ENCODE peak calls at places on chromosomes 16 and 17, in seven cellular contexts. V is ELR, E is mesenchymal stem cell, B is HFF-Myc, G is activated gamma-delta T cell treated with Interleukin-2 at 50 U/mL for 16 hours, W is RWPE2, H is psoas muscle. Y is an unnamed sample.

GRCh38 chr16:81537721-81538561 is 93.3 kb downstream of the CMIP start:
- DNase-seq in V (no peak), E (no peak), B (no peak), G (no peak), W (no peak), H (no peak), Y (peak; percentile 34)

GRCh38 chr16:9090101-9090959 is 1.1 kb upstream of the HAPSTR1 start:
- DNase-seq in V (no peak), E (peak; percentile 40), B (no peak), G (peak; percentile 40), W (no peak), H (peak; percentile 78), Y (peak; percentile 45)

GRCh38 chr16:10669791-10670190 is 24.9 kb downstream of the TEKT5 start:
- DNase-seq in V (no peak), E (no peak), B (no peak), G (no peak), W (no peak), H (no peak), Y (no peak)

GRCh38 chr16:53067675-53068074 is 12.9 kb downstream of the CHD9 start:
- DNase-seq in V (no peak), E (no peak), B (no peak), G (no peak), W (no peak), H (no peak), Y (no peak)

GRCh38 chr16:86406056-86406455 is 104.3 kb upstream of the FOXF1 start:
- DNase-seq in V (no peak), E (no peak), B (no peak), G (no peak), W (no peak), H (no peak), Y (no peak)

GRCh38 chr17:60147553-60148241 is 2.1 kb upstream of the CA4 start:
- DNase-seq in V (no peak), E (no peak), B (no peak), G (no peak), W (no peak), H (no peak), Y (no peak)

GRCh38 chr17:49471089-49471683 is 23.9 kb upstream of the NGFR start:
- DNase-seq in V (no peak), E (peak; percentile 35), B (no peak), G (no peak), W (no peak), H (peak; percentile 70), Y (no peak)

GRCh38 chr17:81392909-81393654 is 2.2 kb upstream of the BAHCC1 start:
- DNase-seq in V (peak; percentile 53), E (no peak), B (no peak), G (no peak), W (no peak), H (peak; percentile 77), Y (peak; percentile 58)

GRCh38 chr16:86462334-86463084 is 47.8 kb upstream of the FOXF1 start:
- DNase-seq in V (peak; percentile 32), E (peak; percentile 96), B (no peak), G (no peak), W (no peak), H (no peak), Y (no peak)

GRCh38 chr17:39668141-39668924 is at the start of gene PNMT:
- DNase-seq in V (peak; percentile 68), E (peak; percentile 62), B (no peak), G (peak; percentile 56), W (peak; percentile 36), H (peak; percentile 90), Y (peak; percentile 56)

GRCh38 chr17:7289256-7290032 is 5.0 kb downstream of the YBX2 start:
- DNase-seq in V (no peak), E (no peak), B (no peak), G (no peak), W (no peak), H (peak; percentile 79), Y (no peak)

GRCh38 chr16:8867483-8868271 is 1.1 kb downstream of the CARHSP1 start:
- DNase-seq in V (no peak), E (peak; percentile 41), B (no peak), G (peak; percentile 16), W (no peak), H (peak; percentile 69), Y (peak; percentile 57)

GRCh38 chr17:45883063-45883462 is 11.3 kb upstream of the MAPT start:
- DNase-seq in V (no peak), E (no peak), B (no peak), G (no peak), W (no peak), H (peak; percentile 74), Y (no peak)

GRCh38 chr16:81633147-81633619 is 145.9 kb upstream of the PLCG2 start:
- DNase-seq in V (no peak), E (no peak), B (no peak), G (no peak), W (no peak), H (no peak), Y (no peak)

GRCh38 chr16:31474173-31474714 is 2.3 kb downstream of the TGFB1I1 start:
- DNase-seq in V (peak; percentile 78), E (peak; percentile 76), B (no peak), G (no peak), W (no peak), H (peak; percentile 63), Y (no peak)

GRCh38 chr16:12802661-12803060 is 1.0 kb downstream of the CPPED1 start:
- DNase-seq in V (no peak), E (no peak), B (no peak), G (no peak), W (no peak), H (no peak), Y (peak; percentile 14)

GRCh38 chr17:81500026-81500425 is 12.6 kb downstream of the ACTG1 start:
- DNase-seq in V (no peak), E (no peak), B (no peak), G (no peak), W (no peak), H (no peak), Y (no peak)

GRCh38 chr16:74020086-74020670 is 276.4 kb upstream of the PSMD7 start:
- DNase-seq in V (no peak), E (no peak), B (no peak), G (no peak), W (no peak), H (no peak), Y (no peak)

GRCh38 chr17:31900877-31901276 is 631 bp downstream of the UTP6 start:
- DNase-seq in V (peak; percentile 43), E (peak; percentile 49), B (no peak), G (no peak), W (no peak), H (no peak), Y (peak; percentile 34)

GRCh38 chr16:22659933-22660332 is 149.2 kb downstream of the NPIPB5 start:
- DNase-seq in V (no peak), E (no peak), B (peak; percentile 44), G (no peak), W (no peak), H (no peak), Y (no peak)

GRCh38 chr16:12896562-12896961 is 4.8 kb upstream of the SHISA9 start:
- DNase-seq in V (peak; percentile 39), E (peak; percentile 4), B (peak; percentile 6), G (no peak), W (no peak), H (no peak), Y (peak; percentile 69)

GRCh38 chr16:89110641-89111040 is 17.0 kb downstream of the ACSF3 start:
- DNase-seq in V (no peak), E (no peak), B (no peak), G (no peak), W (peak; percentile 31), H (no peak), Y (no peak)

GRCh38 chr17:70394430-70394829 is 225.1 kb downstream of the KCNJ2 start:
- DNase-seq in V (no peak), E (no peak), B (no peak), G (no peak), W (no peak), H (no peak), Y (no peak)

GRCh38 chr16:47978491-47979490 is 177.0 kb downstream of the ABCC12 start:
- DNase-seq in V (no peak), E (no peak), B (no peak), G (no peak), W (no peak), H (no peak), Y (no peak)

GRCh38 chr16:8403978-8404738 is 186.2 kb downstream of the TMEM114 start:
- DNase-seq in V (no peak), E (no peak), B (no peak), G (no peak), W (no peak), H (no peak), Y (no peak)

GRCh38 chr17:57970706-57971105 is 15.5 kb upstream of the CUEDC1 start:
- DNase-seq in V (peak; percentile 49), E (no peak), B (peak; percentile 75), G (no peak), W (no peak), H (no peak), Y (no peak)

GRCh38 chr17:34869636-34870035 is 91.6 kb downstream of the CCT6B start:
- DNase-seq in V (no peak), E (no peak), B (no peak), G (no peak), W (no peak), H (no peak), Y (no peak)

GRCh38 chr17:52740006-52740405 is 581.5 kb upstream of the CA10 start:
- DNase-seq in V (no peak), E (no peak), B (no peak), G (no peak), W (no peak), H (no peak), Y (no peak)

GRCh38 chr17:76079577-76080206 is 710 bp downstream of the ZACN start:
- DNase-seq in V (peak; percentile 58), E (no peak), B (no peak), G (no peak), W (no peak), H (no peak), Y (peak; percentile 36)

GRCh38 chr16:3480901-3481695 is 14.2 kb downstream of the C16orf90 start:
- DNase-seq in V (no peak), E (no peak), B (no peak), G (no peak), W (no peak), H (no peak), Y (no peak)

GRCh38 chr17:65914784-65915342 is 277.1 kb downstream of the CEP112 start:
- DNase-seq in V (no peak), E (no peak), B (no peak), G (no peak), W (no peak), H (no peak), Y (peak; percentile 60)

GRCh38 chr16:1746693-1747195 is 24.6 kb downstream of the NME3 start:
- DNase-seq in V (peak; percentile 86), E (peak; percentile 10), B (no peak), G (no peak), W (no peak), H (no peak), Y (no peak)

GRCh38 chr17:61520897-61521296 is 68.7 kb downstream of the TBX4 start:
- DNase-seq in V (no peak), E (no peak), B (no peak), G (no peak), W (no peak), H (no peak), Y (no peak)

GRCh38 chr16:4322121-4323035 is 6.5 kb downstream of the GLIS2 start:
- DNase-seq in V (no peak), E (no peak), B (no peak), G (no peak), W (peak; percentile 58), H (peak; percentile 55), Y (no peak)

GRCh38 chr16:58814348-58814801 is 80.3 kb upstream of the GOT2 start:
- DNase-seq in V (peak; percentile 57), E (peak; percentile 37), B (peak; percentile 3), G (peak; percentile 10), W (no peak), H (no peak), Y (peak; percentile 40)

GRCh38 chr16:28321700-28322411 is 29.5 kb downstream of the SBK1 start:
- DNase-seq in V (peak; percentile 42), E (peak; percentile 32), B (no peak), G (no peak), W (no peak), H (no peak), Y (peak; percentile 61)

GRCh38 chr17:16222406-16222805 is 5.4 kb downstream of the PIGL start:
- DNase-seq in V (no peak), E (no peak), B (no peak), G (no peak), W (no peak), H (no peak), Y (no peak)

Y was measured in OCI-LY7.